ENCODE peak calls at places on chromosome 16, in ten cellular contexts. N is effector CD4-positive, alpha-beta T cell; F is stimulated activated CD4-positive, alpha-beta T cell treated with anti-CD3 and anti-CD28 coated beads, Interleukin-15, amount 100 ng/mL, for 1 hour; D is H7; Z is stimulated activated CD8-positive, alpha-beta memory T cell treated with anti-CD3 and anti-CD28 coated beads, Interleukin-12 subunit alpha, Interleukin-12 subunit beta, amount 100 ng/mL, for 1 hour; C is LNCaP clone FGC; J is kidney tubule cell; S is amniotic stem cell; M is sigmoid colon; X is NCI-H345. B is an unnamed sample.

GRCh38 chr16:23362460-23363317 is 60.6 kb downstream of the SCNN1B start:
- DNase-seq in N (no peak), F (no peak), D (peak), Z (no peak), C (peak), J (peak), S (no peak), M (peak), X (peak), B (no peak)

GRCh38 chr16:47925811-47926460 is 229.9 kb downstream of the ABCC12 start:
- DNase-seq in N (no peak), F (no peak), D (no peak), Z (no peak), C (no peak), J (peak), S (no peak), M (no peak), X (no peak), B (no peak)

GRCh38 chr16:81551141-81551808 is 106.7 kb downstream of the CMIP start:
- DNase-seq in N (no peak), F (no peak), D (peak), Z (no peak), C (no peak), J (peak), S (no peak), M (no peak), X (no peak), B (no peak)

GRCh38 chr16:56275076-56275475 is 83.8 kb downstream of the GNAO1 start:
- DNase-seq in N (no peak), F (no peak), D (no peak), Z (no peak), C (no peak), J (no peak), S (no peak), M (peak), X (no peak), B (no peak)

GRCh38 chr16:75256871-75257343 is 5.5 kb upstream of the BCAR1 start:
- DNase-seq in N (no peak), F (no peak), D (peak), Z (no peak), C (no peak), J (no peak), S (no peak), M (peak), X (peak), B (no peak)

GRCh38 chr16:4496305-4496704 is 20.1 kb downstream of the HMOX2 start:
- DNase-seq in N (no peak), F (no peak), D (no peak), Z (no peak), C (no peak), J (peak), S (no peak), M (no peak), X (no peak), B (no peak)

GRCh38 chr16:85735225-85735722 is 15.6 kb downstream of the C16orf74 start:
- DNase-seq in N (peak), F (no peak), D (no peak), Z (peak), C (no peak), J (no peak), S (no peak), M (no peak), X (no peak), B (no peak)

GRCh38 chr16:79089735-79090284 is 510.7 kb downstream of the MAF start:
- DNase-seq in N (no peak), F (no peak), D (no peak), Z (peak), C (no peak), J (no peak), S (no peak), M (no peak), X (no peak), B (no peak)

GRCh38 chr16:87764600-87765472 is 950 bp downstream of the KLHDC4 start:
- DNase-seq in N (peak), F (no peak), D (no peak), Z (no peak), C (no peak), J (no peak), S (no peak), M (no peak), X (no peak), B (no peak)

B was measured in GM23338.